ENCODE peak calls at places on chromosomes 13 and 19, in six cellular contexts. X, E, O, I, R and U are unnamed samples.

GRCh38 chr13:106446011-106446410 is 89.5 kb downstream of the EFNB2 start:
- DNase-seq in X (no peak), E (no peak), O (no peak), I (no peak), R (no peak), U (no peak)

GRCh38 chr19:46308510-46308909 is 11.7 kb downstream of the HIF3A start:
- DNase-seq in X (no peak), E (no peak), O (no peak), I (no peak), R (no peak), U (no peak)

GRCh38 chr19:16025108-16026101 is 50.9 kb upstream of the TPM4 start:
- DNase-seq in X (peak; percentile 19), E (peak; percentile 16), O (peak; percentile 77), I (peak; percentile 45), R (no peak), U (no peak)

GRCh38 chr13:108525867-108526266 is 103.5 kb upstream of the MYO16 start:
- DNase-seq in X (no peak), E (no peak), O (no peak), I (no peak), R (no peak), U (no peak)

GRCh38 chr19:15532779-15533521 is 24.6 kb downstream of the CYP4F22 start:
- DNase-seq in X (no peak), E (no peak), O (no peak), I (peak; percentile 6), R (no peak), U (no peak)

GRCh38 chr19:1027953-1028902 is 1.8 kb downstream of the CNN2 start:
- DNase-seq in X (peak; percentile 94), E (peak; percentile 76), O (peak; percentile 79), I (peak; percentile 71), R (peak; percentile 38), U (no peak)

GRCh38 chr19:3440082-3440481 is 40.2 kb downstream of the SMIM24 start:
- DNase-seq in X (no peak), E (no peak), O (peak; percentile 86), I (peak; percentile 15), R (peak; percentile 23), U (no peak)

GRCh38 chr13:24038405-24038804 is 122.1 kb upstream of the SPATA13 start:
- DNase-seq in X (no peak), E (no peak), O (no peak), I (no peak), R (no peak), U (no peak)

GRCh38 chr13:67416047-67416925 is 186.2 kb upstream of the PCDH9 start:
- DNase-seq in X (no peak), E (no peak), O (peak; percentile 58), I (peak; percentile 67), R (no peak), U (no peak)

GRCh38 chr19:56566904-56567273 is 379 bp upstream of the ZNF470 start:
- DNase-seq in X (no peak), E (no peak), O (peak; percentile 33), I (no peak), R (no peak), U (no peak)

GRCh38 chr19:47028372-47028672 is 8.7 kb downstream of the NPAS1 start:
- DNase-seq in X (no peak), E (no peak), O (no peak), I (no peak), R (no peak), U (no peak)

GRCh38 chr19:10388957-10389356 is 8.6 kb upstream of the TYK2 start:
- DNase-seq in X (peak; percentile 47), E (no peak), O (peak; percentile 70), I (peak; percentile 90), R (peak; percentile 63), U (peak; percentile 94)

GRCh38 chr13:39501711-39502324 is 101.2 kb downstream of the LHFPL6 start:
- DNase-seq in X (no peak), E (no peak), O (no peak), I (no peak), R (no peak), U (no peak)

GRCh38 chr13:109345433-109345941 is 440.9 kb downstream of the IRS2 start:
- DNase-seq in X (no peak), E (no peak), O (no peak), I (no peak), R (no peak), U (no peak)

GRCh38 chr13:32206097-32206740 is 108.9 kb downstream of the ZAR1L start:
- DNase-seq in X (no peak), E (no peak), O (no peak), I (no peak), R (no peak), U (no peak)

GRCh38 chr19:45638930-45639729 is at the start of gene EML2:
- DNase-seq in X (no peak), E (no peak), O (peak; percentile 78), I (peak; percentile 57), R (peak; percentile 36), U (peak; percentile 72)

GRCh38 chr13:44726777-44727176 is 150.6 kb upstream of the TSC22D1 start:
- DNase-seq in X (no peak), E (no peak), O (no peak), I (no peak), R (no peak), U (no peak)

GRCh38 chr13:21637296-21637695 is 33.3 kb upstream of the MICU2 start:
- DNase-seq in X (no peak), E (no peak), O (no peak), I (peak; percentile 100), R (no peak), U (no peak)

GRCh38 chr19:48715681-48716171 is 3.8 kb downstream of the MAMSTR start:
- DNase-seq in X (no peak), E (peak; percentile 14), O (no peak), I (no peak), R (no peak), U (no peak)

GRCh38 chr13:90293793-90294361 is 1053.6 kb upstream of the MIR17HG start:
- DNase-seq in X (no peak), E (no peak), O (no peak), I (no peak), R (no peak), U (no peak)

GRCh38 chr19:3710265-3710812 is 2.2 kb downstream of the TJP3 start:
- DNase-seq in X (no peak), E (no peak), O (peak; percentile 75), I (peak; percentile 96), R (no peak), U (peak; percentile 79)

GRCh38 chr19:39078436-39079200 is 5.5 kb upstream of the ACP7 start:
- DNase-seq in X (peak; percentile 82), E (peak; percentile 90), O (no peak), I (no peak), R (no peak), U (no peak)

GRCh38 chr13:28778308-28779215 is 41.6 kb upstream of the MTUS2 start:
- DNase-seq in X (no peak), E (no peak), O (no peak), I (no peak), R (no peak), U (no peak)

GRCh38 chr19:2602391-2603181 is 99.9 kb downstream of the GNG7 start:
- DNase-seq in X (peak; percentile 98), E (peak; percentile 97), O (no peak), I (peak; percentile 54), R (no peak), U (peak; percentile 96)

GRCh38 chr19:46416077-46416709 is 2.8 kb upstream of the CCDC8 start:
- DNase-seq in X (peak; percentile 53), E (peak; percentile 42), O (peak; percentile 82), I (peak; percentile 94), R (no peak), U (peak; percentile 94)